ENCODE peak calls at places on chromosome 18, in four cellular contexts. P is Peyer's patch, B is MM.1S, C is pancreas. G is an unnamed sample. For H3K4me1, the result is how much of the 10 kb centered on the place peaks cover.

GRCh38 chr18:26225022-26225693 is 1.1 kb upstream of the TAF4B start:
- DNase-seq in P (no peak), C (no peak), B (no peak), G (no peak)

GRCh38 chr18:48889115-48889941 is 61.4 kb downstream of the SMAD7 start:
- DNase-seq in B (no peak), C (peak), P (peak), G (peak)

GRCh38 chr18:13441731-13442130 is 223.2 kb downstream of the LDLRAD4 start:
- DNase-seq in B (no peak), C (no peak), P (no peak), G (no peak)

GRCh38 chr18:13163167-13163927 is 55.2 kb upstream of the LDLRAD4 start:
- DNase-seq in B (no peak), P (no peak), C (no peak), G (no peak)

GRCh38 chr18:5456577-5457466 is 87.0 kb downstream of the EPB41L3 start:
- DNase-seq in B (peak), P (no peak), C (no peak), G (no peak)

GRCh38 chr18:12703714-12704113 is 872 bp downstream of the PSMG2 start:
- DNase-seq in P (no peak), B (no peak), C (no peak), G (no peak)

GRCh38 chr18:62450546-62451395 is 72.1 kb upstream of the ZCCHC2 start:
- DNase-seq in C (peak), P (peak), B (no peak), G (no peak)

GRCh38 chr18:24942144-24942543 is 409.8 kb downstream of the ZNF521 start:
- DNase-seq in P (no peak), C (no peak), B (no peak), G (no peak)

GRCh38 chr18:69958422-69958821 is 10.7 kb upstream of the CD226 start:
- DNase-seq in P (no peak), C (no peak), B (no peak), G (no peak)

GRCh38 chr18:59918320-59918755 is 18.5 kb downstream of the PMAIP1 start:
- DNase-seq in C (no peak), B (no peak), P (peak), G (peak)

GRCh38 chr18:902179-902718 is 2.4 kb upstream of the ADCYAP1 start:
- DNase-seq in B (no peak), P (no peak), C (no peak), G (no peak)

GRCh38 chr18:36594621-36595020 is 234.2 kb downstream of the TPGS2 start:
- DNase-seq in C (no peak), B (no peak), P (no peak), G (no peak)

GRCh38 chr18:79483971-79484491 is 88.3 kb downstream of the NFATC1 start:
- DNase-seq in P (peak), B (no peak), C (no peak), G (no peak)

GRCh38 chr18:54284967-54285785 is 15.9 kb downstream of the POLI start:
- DNase-seq in P (no peak), C (no peak), B (peak), G (peak)

GRCh38 chr18:41771971-41772370 is 183.1 kb upstream of the PIK3C3 start:
- DNase-seq in B (no peak), C (no peak), P (no peak), G (no peak)

GRCh38 chr18:41938445-41938844 is 16.6 kb upstream of the PIK3C3 start:
- DNase-seq in P (no peak), C (no peak), B (no peak), G (no peak)

GRCh38 chr18:48703033-48703386 is 164.2 kb downstream of the CTIF start:
- DNase-seq in C (no peak), P (no peak), B (no peak), G (no peak)

GRCh38 chr18:50776383-50776782 is 43.4 kb downstream of the MRO start:
- DNase-seq in P (no peak), B (no peak), C (no peak), G (no peak)

GRCh38 chr18:21901423-21901822 is 160.8 kb downstream of the MIB1 start:
- DNase-seq in C (no peak), B (no peak), P (no peak), G (no peak)

GRCh38 chr18:29383311-29384273 is 1206.7 kb upstream of the CDH2 start:
- DNase-seq in B (peak), P (no peak), C (no peak), G (no peak)

GRCh38 chr18:48605408-48605845 is 66.6 kb downstream of the CTIF start:
- DNase-seq in C (no peak), B (no peak), P (no peak), G (no peak)

GRCh38 chr18:58288922-58289797 is 245.1 kb downstream of the NEDD4L start:
- DNase-seq in C (no peak), P (no peak), B (no peak), G (no peak)

GRCh38 chr18:58291131-58291530 is 247.1 kb downstream of the NEDD4L start:
- DNase-seq in C (no peak), B (no peak), P (no peak), G (no peak)

GRCh38 chr18:58292675-58293074 is 248.6 kb downstream of the NEDD4L start:
- DNase-seq in C (no peak), P (no peak), B (no peak), G (no peak)

GRCh38 chr18:58287626-58288289 is 243.7 kb downstream of the NEDD4L start:
- DNase-seq in C (no peak), B (no peak), P (peak), G (peak)

GRCh38 chr18:58290059-58290747 is 246.2 kb downstream of the NEDD4L start:
- DNase-seq in B (no peak), C (no peak), P (no peak), G (no peak)
- H3K4me1 ChIP-seq in B (under half), C (under half), P (under half), G (under half)

GRCh38 chr18:10462597-10462996 is 8.2 kb downstream of the APCDD1 start:
- DNase-seq in C (no peak), P (no peak), B (no peak), G (no peak)
- H3K4me1 ChIP-seq in C (under half), P (under half), B (under half), G (under half)

DNA sequence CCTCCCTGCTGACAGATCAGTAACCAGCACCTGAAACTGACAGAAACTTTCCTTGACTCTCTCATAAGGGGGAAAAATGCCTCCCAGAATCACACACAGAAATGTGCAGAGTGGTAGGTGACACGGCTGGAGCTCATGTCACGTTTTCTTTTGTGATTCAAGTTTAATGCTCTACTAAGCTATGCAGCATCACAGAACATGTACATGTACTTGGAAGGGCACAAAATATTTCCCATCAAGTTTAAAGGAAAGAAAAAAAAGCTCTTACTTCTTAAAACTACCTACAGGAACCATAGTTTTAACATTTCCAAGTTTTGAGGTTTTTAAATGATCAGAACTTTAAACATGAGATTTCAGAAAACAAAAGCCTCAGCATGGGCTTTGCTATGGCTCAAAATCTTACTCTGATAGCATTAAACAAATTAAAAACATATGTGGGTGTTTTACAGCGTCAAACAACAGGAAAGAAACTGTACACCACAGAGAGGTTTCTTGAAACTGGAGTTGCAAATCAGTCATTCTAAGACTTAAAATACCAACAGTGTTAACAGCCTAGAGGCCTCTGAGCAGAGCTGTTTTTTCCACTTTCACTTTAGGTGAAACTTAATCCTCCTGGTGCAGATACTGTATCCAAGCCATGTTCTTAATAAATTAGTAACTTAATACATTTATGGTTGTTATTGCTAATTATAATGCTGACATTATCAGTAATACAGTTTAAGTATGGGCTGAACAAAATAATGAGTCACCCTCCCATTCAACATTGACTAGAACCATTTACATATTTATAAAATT is 30.1 kb downstream of the MBP start:
- DNase-seq in C (no peak), B (peak), P (no peak), G (no peak)
- H3K4me1 ChIP-seq in C (under half), B (under half), P (under half), G (under half)

GRCh38 chr18:58785870-58786269 is 78.8 kb upstream of the ZNF532 start:
- DNase-seq in C (no peak), P (no peak), B (no peak), G (no peak)

GRCh38 chr18:58785171-58785805 is 79.4 kb upstream of the ZNF532 start:
- DNase-seq in B (no peak), P (no peak), C (no peak), G (no peak)

GRCh38 chr18:58781627-58782194 is 83.0 kb upstream of the ZNF532 start:
- DNase-seq in C (peak), B (peak), P (peak), G (peak)

GRCh38 chr18:58787750-58788149 is 76.9 kb upstream of the ZNF532 start:
- DNase-seq in C (no peak), P (no peak), B (no peak), G (no peak)

GRCh38 chr18:58784601-58785137 is 80.0 kb upstream of the ZNF532 start:
- DNase-seq in B (no peak), P (no peak), C (no peak), G (no peak)
- H3K4me1 ChIP-seq in B (under half), P (under half), C (under half), G (under half)

G was measured in mucosa of descending colon.